ENCODE peak calls at places on chromosome 4, in five cellular contexts. O, H, Q, X and Z are unnamed samples.

GRCh38 chr4:79848329-79848728 is 224.7 kb downstream of the ANTXR2 start:
- DNase-seq in O (no peak), H (no peak), Q (no peak), X (no peak), Z (no peak)

GRCh38 chr4:170198742-170199141 is 109.0 kb upstream of the AADAT start:
- DNase-seq in O (no peak), H (no peak), Q (peak; percentile 1), X (no peak), Z (no peak)

GRCh38 chr4:20126906-20127305 is 124.8 kb upstream of the SLIT2 start:
- DNase-seq in O (no peak), H (no peak), Q (peak; percentile 84), X (no peak), Z (no peak)

GRCh38 chr4:786861-787300 is 39.0 kb downstream of the CPLX1 start:
- DNase-seq in O (no peak), H (no peak), Q (no peak), X (peak; percentile 85), Z (no peak)

GRCh38 chr4:30616943-30617646 is 103.1 kb upstream of the PCDH7 start:
- DNase-seq in O (no peak), H (no peak), Q (peak; percentile 77), X (no peak), Z (no peak)

GRCh38 chr4:113469926-113470325 is 291.6 kb downstream of the CAMK2D start:
- DNase-seq in O (no peak), H (no peak), Q (no peak), X (no peak), Z (no peak)

GRCh38 chr4:152245706-152246105 is 290.2 kb downstream of the FBXW7 start:
- DNase-seq in O (no peak), H (no peak), Q (no peak), X (no peak), Z (no peak)

GRCh38 chr4:165580379-165580905 is 201.6 kb downstream of the CPE start:
- DNase-seq in O (no peak), H (no peak), Q (peak; percentile 99), X (no peak), Z (no peak)

GRCh38 chr4:98663226-98664006 is 5.0 kb upstream of the TSPAN5 start:
- DNase-seq in O (no peak), H (no peak), Q (no peak), X (peak; percentile 82), Z (no peak)

GRCh38 chr4:33270403-33270802 is 2550.2 kb downstream of the PCDH7 start:
- DNase-seq in O (no peak), H (no peak), Q (no peak), X (no peak), Z (no peak)

GRCh38 chr4:141730805-141731204 is 94.4 kb downstream of the IL15 start:
- DNase-seq in O (no peak), H (no peak), Q (no peak), X (no peak), Z (no peak)

GRCh38 chr4:111991163-111991562 is 154.1 kb upstream of the FAM241A start:
- DNase-seq in O (no peak), H (no peak), Q (no peak), X (no peak), Z (no peak)

GRCh38 chr4:85968945-85969830 is 390.7 kb downstream of the MAPK10 start:
- DNase-seq in O (no peak), H (peak; percentile 62), Q (peak; percentile 88), X (no peak), Z (no peak)

GRCh38 chr4:55396305-55397023 is 707 bp downstream of the TMEM165 start:
- DNase-seq in O (no peak), H (peak; percentile 31), Q (peak; percentile 70), X (peak; percentile 92), Z (no peak)

GRCh38 chr4:15158410-15159091 is 156.3 kb downstream of the CPEB2 start:
- DNase-seq in O (no peak), H (no peak), Q (no peak), X (no peak), Z (no peak)

GRCh38 chr4:185932491-185932890 is 120.5 kb upstream of the SORBS2 start:
- DNase-seq in O (no peak), H (no peak), Q (peak; percentile 86), X (no peak), Z (no peak)

GRCh38 chr4:64584981-64585557 is 175.8 kb upstream of the TECRL start:
- DNase-seq in O (no peak), H (peak; percentile 55), Q (peak; percentile 54), X (no peak), Z (no peak)

GRCh38 chr4:119025440-119025839 is 110.2 kb upstream of the MYOZ2 start:
- DNase-seq in O (peak; percentile 75), H (no peak), Q (peak; percentile 85), X (no peak), Z (no peak)

GRCh38 chr4:127630152-127630551 is 2.6 kb upstream of the INTU start:
- DNase-seq in O (no peak), H (no peak), Q (no peak), X (no peak), Z (no peak)

GRCh38 chr4:6362896-6363295 is 93.2 kb downstream of the WFS1 start:
- DNase-seq in O (no peak), H (no peak), Q (peak; percentile 28), X (no peak), Z (no peak)

GRCh38 chr4:149980941-149981340 is 97.3 kb upstream of the DCLK2 start:
- DNase-seq in O (no peak), H (peak; percentile 19), Q (peak; percentile 74), X (no peak), Z (peak; percentile 1)

GRCh38 chr4:37542749-37543148 is 143.4 kb downstream of the RELL1 start:
- DNase-seq in O (no peak), H (no peak), Q (no peak), X (no peak), Z (no peak)

GRCh38 chr4:122758033-122758432 is 25.5 kb downstream of the BBS12 start:
- DNase-seq in O (no peak), H (peak; percentile 17), Q (peak; percentile 74), X (no peak), Z (no peak)

GRCh38 chr4:22434895-22435294 is 81.0 kb downstream of the ADGRA3 start:
- DNase-seq in O (no peak), H (peak; percentile 36), Q (peak; percentile 72), X (no peak), Z (no peak)

GRCh38 chr4:95929448-95930064 is 89.7 kb downstream of the PDHA2 start:
- DNase-seq in O (no peak), H (no peak), Q (peak; percentile 13), X (no peak), Z (no peak)

GRCh38 chr4:137083571-137083970 is 448.7 kb downstream of the PCDH18 start:
- DNase-seq in O (no peak), H (no peak), Q (no peak), X (no peak), Z (no peak)

GRCh38 chr4:111854494-111855087 is 290.7 kb upstream of the FAM241A start:
- DNase-seq in O (no peak), H (peak; percentile 0), Q (peak; percentile 58), X (no peak), Z (no peak)

GRCh38 chr4:63316633-63317032 is 1092.6 kb downstream of the TECRL start:
- DNase-seq in O (no peak), H (no peak), Q (no peak), X (no peak), Z (no peak)

GRCh38 chr4:53671757-53672156 is 80.5 kb upstream of the LNX1 start:
- DNase-seq in O (no peak), H (peak; percentile 66), Q (no peak), X (no peak), Z (no peak)

GRCh38 chr4:162347492-162348213 is 183.9 kb upstream of the FSTL5 start:
- DNase-seq in O (no peak), H (no peak), Q (no peak), X (no peak), Z (no peak)

GRCh38 chr4:22514431-22514830 is 1.4 kb downstream of the ADGRA3 start:
- DNase-seq in O (no peak), H (no peak), Q (peak; percentile 43), X (no peak), Z (no peak)

GRCh38 chr4:114052227-114052626 is 72.8 kb upstream of the ARSJ start:
- DNase-seq in O (no peak), H (peak; percentile 70), Q (no peak), X (no peak), Z (no peak)

GRCh38 chr4:26985836-26986235 is 125.2 kb downstream of the STIM2 start:
- DNase-seq in O (no peak), H (no peak), Q (no peak), X (no peak), Z (no peak)

GRCh38 chr4:108156391-108156790 is 12.3 kb downstream of the LEF1 start:
- DNase-seq in O (no peak), H (no peak), Q (no peak), X (no peak), Z (no peak)

GRCh38 chr4:156838761-156839160 is 132.8 kb downstream of the PDGFC start:
- DNase-seq in O (no peak), H (no peak), Q (peak; percentile 42), X (no peak), Z (no peak)

GRCh38 chr4:139461022-139461421 is 7.1 kb downstream of the RAB33B start:
- DNase-seq in O (no peak), H (no peak), Q (no peak), X (no peak), Z (no peak)